ENCODE peak calls at places on chromosomes 5 and 9, in five cellular contexts. S is naive thymus-derived CD8-positive, alpha-beta T cell; J is activated effector memory CD4-positive, alpha-beta T cell treated with Interleukin-2 at 50 U/mL for 16 hours; G is SK-N-DZ; N is HAP-1. V is an unnamed sample.

GRCh38 chr9:119736478-119737454 is 367.5 kb upstream of the BRINP1 start:
- DNase-seq in J (no peak), S (no peak), G (no peak), N (no peak), V (no peak)

GRCh38 chr5:6804766-6805165 is 91.5 kb downstream of the TENT4A start:
- DNase-seq in J (no peak), N (no peak), G (no peak), S (no peak), V (no peak)

GRCh38 chr5:18465833-18466681 is 831.8 kb downstream of the TAF11L14 start:
- DNase-seq in G (peak), N (peak), S (no peak), J (no peak), V (peak)

GRCh38 chr5:141494761-141495455 is 6.0 kb downstream of the PCDHGC5 start:
- DNase-seq in S (no peak), G (no peak), J (no peak), N (no peak), V (no peak)

GRCh38 chr9:101028346-101029299 is at the start of gene PLPPR1:
- DNase-seq in G (peak), S (no peak), N (no peak), J (no peak), V (no peak)

GRCh38 chr5:16179936-16180788 is 571 bp upstream of the MARCHF11 start:
- DNase-seq in G (peak), J (no peak), N (no peak), S (no peak), V (no peak)

GRCh38 chr9:127166651-127167524 is 44.5 kb upstream of the ANGPTL2 start:
- DNase-seq in N (no peak), G (peak), S (no peak), J (no peak), V (no peak)

GRCh38 chr5:142287973-142288313 is 36.9 kb downstream of the SPRY4 start:
- DNase-seq in G (no peak), S (no peak), N (no peak), J (no peak), V (no peak)

GRCh38 chr5:425714-426113 is 17.3 kb upstream of the EXOC3 start:
- DNase-seq in G (no peak), S (no peak), J (no peak), N (no peak), V (no peak)

GRCh38 chr5:152270117-152270516 is 135.0 kb downstream of the NMUR2 start:
- DNase-seq in J (no peak), S (no peak), G (no peak), N (no peak), V (no peak)

GRCh38 chr9:98775831-98776441 is 20.4 kb downstream of the ANKS6 start:
- DNase-seq in G (peak), S (peak), J (no peak), N (peak), V (no peak)

GRCh38 chr9:20508242-20508641 is 114.1 kb downstream of the MLLT3 start:
- DNase-seq in G (peak), N (no peak), J (no peak), S (no peak), V (no peak)

GRCh38 chr9:109117856-109118801 is 1.6 kb downstream of the TMEM245 start:
- DNase-seq in G (peak), S (no peak), N (peak), J (peak), V (peak)

GRCh38 chr9:136977223-136978072 is at the start of gene PTGDS:
- DNase-seq in N (no peak), G (no peak), S (no peak), J (no peak), V (no peak)

GRCh38 chr9:119905706-119906105 is 536.5 kb upstream of the BRINP1 start:
- DNase-seq in S (no peak), J (no peak), N (no peak), G (no peak), V (no peak)

GRCh38 chr5:101878190-101878589 is 417.9 kb downstream of the SLCO4C1 start:
- DNase-seq in G (peak), S (no peak), N (no peak), J (no peak), V (no peak)

GRCh38 chr5:34480810-34481528 is 175.2 kb upstream of the RAI14 start:
- DNase-seq in N (no peak), J (no peak), G (no peak), S (no peak), V (no peak)

GRCh38 chr9:92440751-92441046 is 16.4 kb upstream of the OMD start:
- DNase-seq in J (no peak), N (no peak), S (no peak), G (no peak), V (no peak)

GRCh38 chr5:92605591-92605990 is 975.4 kb downstream of the NR2F1-AS1 start:
- DNase-seq in S (no peak), G (no peak), N (peak), J (no peak), V (no peak)

GRCh38 chr5:75461679-75462078 is 49.8 kb downstream of the CERT1 start:
- DNase-seq in S (no peak), N (no peak), G (no peak), J (no peak), V (peak)

GRCh38 chr5:5270958-5271605 is 131.0 kb downstream of the ADAMTS16 start:
- DNase-seq in G (peak), S (no peak), J (no peak), N (no peak), V (peak)

GRCh38 chr9:87381050-87381711 is 116.5 kb upstream of the DAPK1 start:
- DNase-seq in G (no peak), S (no peak), N (no peak), J (no peak), V (peak)

GRCh38 chr9:124454791-124455443 is 4.7 kb downstream of the ADGRD2 start:
- DNase-seq in N (no peak), S (no peak), J (no peak), G (no peak), V (no peak)

GRCh38 chr9:33445389-33445881 is 2.0 kb downstream of the AQP3 start:
- DNase-seq in J (no peak), G (no peak), N (no peak), S (peak), V (no peak)

GRCh38 chr5:82861705-82862104 is 215.5 kb downstream of the TMEM167A start:
- DNase-seq in N (no peak), G (no peak), J (no peak), S (no peak), V (no peak)

GRCh38 chr5:134492568-134492967 is 32.9 kb upstream of the JADE2 start:
- DNase-seq in N (no peak), S (no peak), G (peak), J (no peak), V (no peak)

GRCh38 chr5:128213340-128213739 is 129.8 kb downstream of the SLC12A2 start:
- DNase-seq in N (peak), G (peak), J (no peak), S (no peak), V (peak)

GRCh38 chr5:140882591-140882899 is 621 bp downstream of the PCDHA13 start:
- DNase-seq in N (peak), G (peak), J (no peak), S (no peak), V (no peak)

GRCh38 chr5:178118345-178118744 is 5.0 kb downstream of the N4BP3 start:
- DNase-seq in N (no peak), S (no peak), G (no peak), J (no peak), V (no peak)

GRCh38 chr5:155290937-155291336 is 277.4 kb downstream of the KIF4B start:
- DNase-seq in S (no peak), J (no peak), N (no peak), G (peak), V (no peak)

GRCh38 chr9:129026442-129027223 is 1.5 kb downstream of the SH3GLB2 start:
- DNase-seq in G (peak), N (no peak), J (no peak), S (no peak), V (no peak)

GRCh38 chr5:88979244-88979643 is 96.3 kb upstream of the MEF2C start:
- DNase-seq in G (no peak), S (no peak), J (no peak), N (peak), V (peak)